ENCODE peak calls at places on chromosomes 4 and X, in four cellular contexts. S, F, W and G are unnamed samples.

GRCh38 chr4:78618426-78618825 is 66.9 kb downstream of the ANXA3 start:
- DNase-seq in S (no peak), F (no peak), W (no peak), G (no peak)

GRCh38 chrX:108001218-108001814 is 19.1 kb upstream of the TEX13B start:
- DNase-seq in S (peak), F (no peak), W (no peak), G (peak)

GRCh38 chr4:16636911-16637630 is 261.4 kb downstream of the LDB2 start:
- DNase-seq in S (no peak), F (no peak), W (no peak), G (no peak)

GRCh38 chr4:3470244-3471097 is 7.4 kb downstream of the DOK7 start:
- DNase-seq in S (no peak), F (no peak), W (no peak), G (no peak)

GRCh38 chr4:7375427-7375826 is 59.3 kb downstream of the PSAPL1 start:
- DNase-seq in S (peak), F (no peak), W (no peak), G (peak)

GRCh38 chr4:72295966-72296557 is 264.3 kb downstream of the NPFFR2 start:
- DNase-seq in S (no peak), F (no peak), W (no peak), G (peak)

GRCh38 chr4:89216866-89217265 is 90.7 kb downstream of the GPRIN3 start:
- DNase-seq in S (no peak), F (no peak), W (no peak), G (no peak)

GRCh38 chr4:75634951-75635350 is 4.6 kb upstream of the CDKL2 start:
- DNase-seq in S (no peak), F (no peak), W (no peak), G (no peak)

GRCh38 chrX:153832732-153833131 is 2.4 kb upstream of the PDZD4 start:
- DNase-seq in S (no peak), F (no peak), W (no peak), G (no peak)

GRCh38 chr4:6134612-6135220 is 65.6 kb downstream of the JAKMIP1 start:
- DNase-seq in S (no peak), F (no peak), W (peak), G (peak)

GRCh38 chr4:21652508-21653108 is 296.0 kb downstream of the KCNIP4 start:
- DNase-seq in S (no peak), F (no peak), W (no peak), G (no peak)

GRCh38 chrX:149510386-149510785 is 5.3 kb upstream of the IDS start:
- DNase-seq in S (no peak), F (no peak), W (no peak), G (peak)

GRCh38 chr4:81650871-81651270 is 179.2 kb upstream of the RASGEF1B start:
- DNase-seq in S (no peak), F (no peak), W (no peak), G (no peak)

GRCh38 chr4:165070560-165070959 is 16.9 kb downstream of the TRIM75 start:
- DNase-seq in S (no peak), F (no peak), W (no peak), G (no peak)

GRCh38 chrX:63719633-63720032 is 65.4 kb downstream of the ARHGEF9 start:
- DNase-seq in S (no peak), F (no peak), W (no peak), G (no peak)

GRCh38 chr4:90960433-90960832 is 833.2 kb downstream of the CCSER1 start:
- DNase-seq in S (no peak), F (no peak), W (no peak), G (peak)

GRCh38 chr4:54657556-54658313 is at the start of gene KIT:
- DNase-seq in S (no peak), F (no peak), W (peak), G (peak)

GRCh38 chr4:122898370-122899150 is 23.8 kb downstream of the NUDT6 start:
- DNase-seq in S (peak), F (no peak), W (no peak), G (no peak)

GRCh38 chr4:10461850-10462400 is 4.7 kb upstream of the ZNF518B start:
- DNase-seq in S (no peak), F (no peak), W (no peak), G (no peak)

GRCh38 chrX:112738347-112739033 is 58.8 kb upstream of the LHFPL1 start:
- DNase-seq in S (no peak), F (no peak), W (no peak), G (no peak)

GRCh38 chr4:16257611-16258010 is 31.3 kb upstream of the TAPT1 start:
- DNase-seq in S (no peak), F (no peak), W (no peak), G (no peak)

GRCh38 chrX:69523314-69523713 is 19.2 kb downstream of the NALF2 start:
- DNase-seq in S (no peak), F (no peak), W (no peak), G (no peak)

GRCh38 chr4:180203349-180203748 is 2039.9 kb upstream of the TENM3 start:
- DNase-seq in S (no peak), F (no peak), W (no peak), G (no peak)